ENCODE peak calls at places on chromosomes 5 and 9, in four cellular contexts. P is NCI-H2081; Y is Peyer's patch; X is activated T-cell treated with anti-CD3 and anti-CD28 coated beads, Interleukin-2, amount 50 U/mL, for 72 hours. E is an unnamed sample.

GRCh38 chr5:154196955-154197652 is 6.6 kb downstream of the GALNT10 start:
- DNase-seq in P (no peak), Y (no peak), X (no peak), E (peak)

GRCh38 chr5:144944936-144945335 is 774.3 kb downstream of the KCTD16 start:
- DNase-seq in P (peak), Y (no peak), X (no peak), E (no peak)

GRCh38 chr9:129236441-129237145 is 58.5 kb upstream of the IER5L start:
- DNase-seq in P (no peak), Y (peak), X (peak), E (no peak)

GRCh38 chr9:16625106-16625505 is 245.4 kb downstream of the BNC2 start:
- DNase-seq in P (no peak), Y (no peak), X (no peak), E (peak)

GRCh38 chr5:54659651-54660050 is 142.1 kb downstream of the SNX18 start:
- DNase-seq in P (no peak), Y (no peak), X (no peak), E (no peak)

GRCh38 chr9:72305102-72305546 is 59.9 kb downstream of the ZFAND5 start:
- DNase-seq in P (no peak), Y (peak), X (peak), E (no peak)

GRCh38 chr5:142017832-142018427 is 5.1 kb upstream of the GNPDA1 start:
- DNase-seq in P (no peak), Y (no peak), X (peak), E (no peak)

GRCh38 chr5:1195916-1196315 is 5.5 kb upstream of the SLC6A19 start:
- DNase-seq in P (no peak), Y (peak), X (no peak), E (no peak)

GRCh38 chr5:149776376-149777305 is 46.5 kb downstream of the PPARGC1B start:
- DNase-seq in P (peak), Y (peak), X (no peak), E (no peak)

GRCh38 chr9:37035472-37036236 is 1.6 kb upstream of the PAX5 start:
- DNase-seq in P (peak), Y (no peak), X (no peak), E (no peak)

GRCh38 chr5:62214701-62215100 is 91.3 kb upstream of the KIF2A start:
- DNase-seq in P (no peak), Y (no peak), X (no peak), E (peak)

GRCh38 chr5:159340511-159340910 is 10.2 kb upstream of the IL12B start:
- DNase-seq in P (no peak), Y (no peak), X (peak), E (no peak)

GRCh38 chr9:138099803-138100598 is 222.4 kb downstream of the CACNA1B start:
- DNase-seq in P (no peak), Y (no peak), X (no peak), E (no peak)

GRCh38 chr9:18668944-18669343 is 195.0 kb downstream of the ADAMTSL1 start:
- DNase-seq in P (peak), Y (no peak), X (no peak), E (no peak)

GRCh38 chr9:28808042-28808441 is 1234.8 kb upstream of the C9orf72 start:
- DNase-seq in P (peak), Y (no peak), X (no peak), E (peak)

GRCh38 chr5:96658272-96658671 is 3.9 kb upstream of the CAST start:
- DNase-seq in P (no peak), Y (no peak), X (no peak), E (peak)

GRCh38 chr5:14397717-14398116 is 183.9 kb upstream of the OTULINL start:
- DNase-seq in P (no peak), Y (no peak), X (no peak), E (peak)

GRCh38 chr5:138632900-138633489 is 57.8 kb upstream of the HSPA9 start:
- DNase-seq in P (no peak), Y (no peak), X (peak), E (peak)

GRCh38 chr9:27094640-27095039 is 14.4 kb upstream of the TEK start:
- DNase-seq in P (no peak), Y (no peak), X (no peak), E (peak)

GRCh38 chr5:149323235-149324205 is 21.8 kb upstream of the GRPEL2 start:
- DNase-seq in P (no peak), Y (no peak), X (no peak), E (no peak)

GRCh38 chr9:6902423-6902822 is 144.7 kb downstream of the KDM4C start:
- DNase-seq in P (no peak), Y (no peak), X (no peak), E (no peak)

GRCh38 chr5:10330511-10331105 is 22.9 kb upstream of the MARCHF6 start:
- DNase-seq in P (no peak), Y (no peak), X (no peak), E (no peak)

GRCh38 chr9:124661184-124661755 is 109.8 kb downstream of the NR6A1 start:
- DNase-seq in P (peak), Y (no peak), X (no peak), E (no peak)

GRCh38 chr9:75992480-75993206 is 102.2 kb downstream of the PCSK5 start:
- DNase-seq in P (no peak), Y (no peak), X (no peak), E (no peak)

GRCh38 chr9:76463211-76463610 is 4.2 kb downstream of the GCNT1 start:
- DNase-seq in P (no peak), Y (no peak), X (no peak), E (no peak)

E was measured in kidney glomerular epithelial cell.